ENCODE peak calls at places on chromosomes 2 and 18, in ten cellular contexts. One of them, this sample, is unnamed. For H3K27me3, the result is how much of the 10 kb centered on the place peaks cover.

GRCh38 chr18:57853864-57854263 is 50.7 kb upstream of the ATP8B1 start:
- DNase-seq in Peyer's patch: no peak
- DNase-seq in adrenal gland: no peak
- DNase-seq in ovary: no peak
- DNase-seq in tibial nerve: no peak
- DNase-seq in stomach: no peak
- DNase-seq in IMR-90: no peak
- DNase-seq in sigmoid colon: no peak
- DNase-seq in gastrocnemius medialis: no peak
- DNase-seq in uterus: no peak
- DNase-seq in this sample: no peak

GRCh38 chr2:60884795-60885194 is 3.4 kb downstream of the REL start:
- DNase-seq in Peyer's patch: no peak
- DNase-seq in adrenal gland: no peak
- DNase-seq in ovary: no peak
- DNase-seq in tibial nerve: no peak
- DNase-seq in stomach: no peak
- DNase-seq in IMR-90: peak
- DNase-seq in sigmoid colon: no peak
- DNase-seq in gastrocnemius medialis: no peak
- DNase-seq in uterus: no peak
- DNase-seq in this sample: no peak

GRCh38 chr2:31831585-31831984 is 179.2 kb downstream of the MEMO1 start:
- DNase-seq in Peyer's patch: no peak
- DNase-seq in adrenal gland: no peak
- DNase-seq in ovary: no peak
- DNase-seq in tibial nerve: no peak
- DNase-seq in stomach: no peak
- DNase-seq in IMR-90: peak
- DNase-seq in sigmoid colon: no peak
- DNase-seq in gastrocnemius medialis: no peak
- DNase-seq in uterus: no peak
- DNase-seq in this sample: no peak

GRCh38 chr2:20050104-20050711 is 1.2 kb downstream of the LAPTM4A start:
- DNase-seq in Peyer's patch: no peak
- DNase-seq in adrenal gland: peak
- DNase-seq in ovary: no peak
- DNase-seq in tibial nerve: no peak
- DNase-seq in stomach: no peak
- DNase-seq in IMR-90: peak
- DNase-seq in sigmoid colon: no peak
- DNase-seq in gastrocnemius medialis: no peak
- DNase-seq in uterus: no peak
- DNase-seq in this sample: no peak

GRCh38 chr2:218003994-218004419 is 1.2 kb upstream of the TNS1 start:
- DNase-seq in Peyer's patch: no peak
- DNase-seq in adrenal gland: peak
- DNase-seq in ovary: peak
- DNase-seq in tibial nerve: peak
- DNase-seq in stomach: peak
- DNase-seq in IMR-90: peak
- DNase-seq in sigmoid colon: peak
- DNase-seq in gastrocnemius medialis: peak
- DNase-seq in uterus: peak
- DNase-seq in this sample: peak

GRCh38 chr2:191552036-191552435 is 125.9 kb upstream of the NABP1 start:
- DNase-seq in Peyer's patch: no peak
- DNase-seq in adrenal gland: no peak
- DNase-seq in ovary: no peak
- DNase-seq in tibial nerve: no peak
- DNase-seq in stomach: no peak
- DNase-seq in IMR-90: no peak
- DNase-seq in sigmoid colon: no peak
- DNase-seq in gastrocnemius medialis: no peak
- DNase-seq in uterus: no peak
- DNase-seq in this sample: no peak

GRCh38 chr2:63591566-63592175 is 2.9 kb downstream of the MDH1 start:
- DNase-seq in Peyer's patch: no peak
- DNase-seq in adrenal gland: no peak
- DNase-seq in ovary: no peak
- DNase-seq in tibial nerve: no peak
- DNase-seq in stomach: no peak
- DNase-seq in IMR-90: no peak
- DNase-seq in sigmoid colon: no peak
- DNase-seq in gastrocnemius medialis: no peak
- DNase-seq in uterus: no peak
- DNase-seq in this sample: no peak

GRCh38 chr2:31434911-31435310 is 20.4 kb upstream of the XDH start:
- DNase-seq in Peyer's patch: no peak
- DNase-seq in adrenal gland: no peak
- DNase-seq in ovary: no peak
- DNase-seq in tibial nerve: no peak
- DNase-seq in stomach: no peak
- DNase-seq in IMR-90: peak
- DNase-seq in sigmoid colon: no peak
- DNase-seq in gastrocnemius medialis: no peak
- DNase-seq in uterus: no peak
- DNase-seq in this sample: no peak

DNA sequence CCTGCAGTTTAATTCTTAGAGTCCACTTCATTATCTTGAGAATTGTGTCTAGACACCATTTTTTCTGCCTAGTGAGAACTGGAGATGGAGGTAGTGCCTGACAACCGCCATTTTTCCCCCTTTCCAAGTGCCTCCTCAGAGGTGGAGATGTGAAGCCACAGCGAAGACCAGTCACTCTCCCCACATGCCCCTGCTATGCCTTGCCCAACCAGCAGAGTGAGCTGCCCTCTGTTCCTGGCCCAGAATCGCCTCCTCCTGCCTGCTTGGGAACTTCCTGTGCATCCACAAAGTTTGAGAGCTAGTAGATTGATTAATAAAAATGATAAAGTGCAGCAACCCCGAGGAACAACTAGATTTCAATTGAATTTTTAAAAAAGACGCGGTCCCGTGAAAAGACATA is 123.3 kb downstream of the CLIP4 start:
- DNase-seq in Peyer's patch: peak
- DNase-seq in adrenal gland: peak
- DNase-seq in ovary: no peak
- DNase-seq in tibial nerve: no peak
- DNase-seq in stomach: no peak
- DNase-seq in IMR-90: peak
- DNase-seq in sigmoid colon: peak
- DNase-seq in gastrocnemius medialis: peak
- DNase-seq in uterus: no peak
- DNase-seq in this sample: no peak
- H3K27me3 ChIP-seq in Peyer's patch: under half
- H3K27me3 ChIP-seq in adrenal gland: under half
- H3K27me3 ChIP-seq in ovary: under half
- H3K27me3 ChIP-seq in tibial nerve: under half
- H3K27me3 ChIP-seq in stomach: half or more
- H3K27me3 ChIP-seq in IMR-90: half or more
- H3K27me3 ChIP-seq in sigmoid colon: under half
- H3K27me3 ChIP-seq in gastrocnemius medialis: under half
- H3K27me3 ChIP-seq in uterus: under half
- H3K27me3 ChIP-seq in this sample: under half

GRCh38 chr18:23689616-23690504 is 607 bp downstream of the LAMA3 start:
- DNase-seq in Peyer's patch: peak
- DNase-seq in adrenal gland: peak
- DNase-seq in ovary: peak
- DNase-seq in tibial nerve: no peak
- DNase-seq in stomach: peak
- DNase-seq in IMR-90: no peak
- DNase-seq in sigmoid colon: no peak
- DNase-seq in gastrocnemius medialis: no peak
- DNase-seq in uterus: peak
- DNase-seq in this sample: no peak

GRCh38 chr18:23690505-23691068 is 1.3 kb downstream of the LAMA3 start:
- DNase-seq in Peyer's patch: no peak
- DNase-seq in adrenal gland: no peak
- DNase-seq in ovary: no peak
- DNase-seq in tibial nerve: no peak
- DNase-seq in stomach: no peak
- DNase-seq in IMR-90: no peak
- DNase-seq in sigmoid colon: no peak
- DNase-seq in gastrocnemius medialis: no peak
- DNase-seq in uterus: no peak
- DNase-seq in this sample: no peak

GRCh38 chr18:23688528-23688927 is 725 bp upstream of the LAMA3 start:
- DNase-seq in Peyer's patch: no peak
- DNase-seq in adrenal gland: no peak
- DNase-seq in ovary: no peak
- DNase-seq in tibial nerve: no peak
- DNase-seq in stomach: no peak
- DNase-seq in IMR-90: no peak
- DNase-seq in sigmoid colon: no peak
- DNase-seq in gastrocnemius medialis: no peak
- DNase-seq in uterus: no peak
- DNase-seq in this sample: no peak

GRCh38 chr18:23684515-23685197 is 4.6 kb upstream of the LAMA3 start:
- DNase-seq in Peyer's patch: no peak
- DNase-seq in adrenal gland: no peak
- DNase-seq in ovary: no peak
- DNase-seq in tibial nerve: no peak
- DNase-seq in stomach: no peak
- DNase-seq in IMR-90: no peak
- DNase-seq in sigmoid colon: no peak
- DNase-seq in gastrocnemius medialis: no peak
- DNase-seq in uterus: no peak
- DNase-seq in this sample: no peak

GRCh38 chr18:23689031-23689615 is at the start of gene LAMA3:
- DNase-seq in Peyer's patch: peak
- DNase-seq in adrenal gland: peak
- DNase-seq in ovary: peak
- DNase-seq in tibial nerve: peak
- DNase-seq in stomach: peak
- DNase-seq in IMR-90: peak
- DNase-seq in sigmoid colon: peak
- DNase-seq in gastrocnemius medialis: no peak
- DNase-seq in uterus: peak
- DNase-seq in this sample: no peak
- TF ChIP-seq POLR2A in Peyer's patch: peak
- TF ChIP-seq POLR2A in adrenal gland: peak
- TF ChIP-seq POLR2A in ovary: peak
- TF ChIP-seq POLR2A in tibial nerve: peak
- TF ChIP-seq POLR2A in stomach: no peak
- TF ChIP-seq POLR2A in IMR-90: no peak
- TF ChIP-seq POLR2A in sigmoid colon: no peak
- TF ChIP-seq POLR2A in gastrocnemius medialis: no peak
- TF ChIP-seq POLR2A in uterus: peak
- TF ChIP-seq POLR2A in this sample: no peak

GRCh38 chr2:240618776-240619175 is 6.5 kb upstream of the GPR35 start:
- DNase-seq in Peyer's patch: no peak
- DNase-seq in adrenal gland: no peak
- DNase-seq in ovary: no peak
- DNase-seq in tibial nerve: no peak
- DNase-seq in stomach: no peak
- DNase-seq in IMR-90: no peak
- DNase-seq in sigmoid colon: no peak
- DNase-seq in gastrocnemius medialis: peak
- DNase-seq in uterus: no peak
- DNase-seq in this sample: no peak

GRCh38 chr2:240620149-240620731 is 5.0 kb upstream of the GPR35 start:
- DNase-seq in Peyer's patch: peak
- DNase-seq in adrenal gland: peak
- DNase-seq in ovary: no peak
- DNase-seq in tibial nerve: no peak
- DNase-seq in stomach: no peak
- DNase-seq in IMR-90: no peak
- DNase-seq in sigmoid colon: peak
- DNase-seq in gastrocnemius medialis: peak
- DNase-seq in uterus: no peak
- DNase-seq in this sample: no peak

GRCh38 chr2:240619506-240620148 is 5.7 kb upstream of the GPR35 start:
- DNase-seq in Peyer's patch: peak
- DNase-seq in adrenal gland: peak
- DNase-seq in ovary: peak
- DNase-seq in tibial nerve: no peak
- DNase-seq in stomach: no peak
- DNase-seq in IMR-90: no peak
- DNase-seq in sigmoid colon: peak
- DNase-seq in gastrocnemius medialis: peak
- DNase-seq in uterus: no peak
- DNase-seq in this sample: no peak

GRCh38 chr2:240622631-240623235 is 2.5 kb upstream of the GPR35 start:
- DNase-seq in Peyer's patch: peak
- DNase-seq in adrenal gland: peak
- DNase-seq in ovary: peak
- DNase-seq in tibial nerve: no peak
- DNase-seq in stomach: peak
- DNase-seq in IMR-90: no peak
- DNase-seq in sigmoid colon: peak
- DNase-seq in gastrocnemius medialis: no peak
- DNase-seq in uterus: no peak
- DNase-seq in this sample: no peak

GRCh38 chr2:240620859-240621258 is 4.4 kb upstream of the GPR35 start:
- DNase-seq in Peyer's patch: peak
- DNase-seq in adrenal gland: peak
- DNase-seq in ovary: peak
- DNase-seq in tibial nerve: no peak
- DNase-seq in stomach: no peak
- DNase-seq in IMR-90: no peak
- DNase-seq in sigmoid colon: no peak
- DNase-seq in gastrocnemius medialis: peak
- DNase-seq in uterus: no peak
- DNase-seq in this sample: no peak
- H3K27me3 ChIP-seq in Peyer's patch: under half
- H3K27me3 ChIP-seq in adrenal gland: under half
- H3K27me3 ChIP-seq in ovary: under half
- H3K27me3 ChIP-seq in tibial nerve: under half
- H3K27me3 ChIP-seq in stomach: under half
- H3K27me3 ChIP-seq in IMR-90: under half
- H3K27me3 ChIP-seq in sigmoid colon: under half
- H3K27me3 ChIP-seq in gastrocnemius medialis: under half
- H3K27me3 ChIP-seq in uterus: under half
- H3K27me3 ChIP-seq in this sample: under half

GRCh38 chr2:64654993-64655666 is 1.4 kb upstream of the SERTAD2 start:
- DNase-seq in Peyer's patch: no peak
- DNase-seq in adrenal gland: no peak
- DNase-seq in ovary: no peak
- DNase-seq in tibial nerve: no peak
- DNase-seq in stomach: no peak
- DNase-seq in IMR-90: no peak
- DNase-seq in sigmoid colon: no peak
- DNase-seq in gastrocnemius medialis: no peak
- DNase-seq in uterus: no peak
- DNase-seq in this sample: no peak

GRCh38 chr2:64654063-64654811 is 524 bp upstream of the SERTAD2 start:
- DNase-seq in Peyer's patch: no peak
- DNase-seq in adrenal gland: peak
- DNase-seq in ovary: peak
- DNase-seq in tibial nerve: peak
- DNase-seq in stomach: peak
- DNase-seq in IMR-90: peak
- DNase-seq in sigmoid colon: peak
- DNase-seq in gastrocnemius medialis: peak
- DNase-seq in uterus: peak
- DNase-seq in this sample: no peak

GRCh38 chr2:64651590-64651989 is 2.1 kb downstream of the SERTAD2 start:
- DNase-seq in Peyer's patch: no peak
- DNase-seq in adrenal gland: no peak
- DNase-seq in ovary: no peak
- DNase-seq in tibial nerve: no peak
- DNase-seq in stomach: no peak
- DNase-seq in IMR-90: no peak
- DNase-seq in sigmoid colon: no peak
- DNase-seq in gastrocnemius medialis: no peak
- DNase-seq in uterus: no peak
- DNase-seq in this sample: no peak

GRCh38 chr2:64652231-64653173 is 1.2 kb downstream of the SERTAD2 start:
- DNase-seq in Peyer's patch: peak
- DNase-seq in adrenal gland: peak
- DNase-seq in ovary: peak
- DNase-seq in tibial nerve: no peak
- DNase-seq in stomach: no peak
- DNase-seq in IMR-90: peak
- DNase-seq in sigmoid colon: peak
- DNase-seq in gastrocnemius medialis: peak
- DNase-seq in uterus: peak
- DNase-seq in this sample: no peak

DNA sequence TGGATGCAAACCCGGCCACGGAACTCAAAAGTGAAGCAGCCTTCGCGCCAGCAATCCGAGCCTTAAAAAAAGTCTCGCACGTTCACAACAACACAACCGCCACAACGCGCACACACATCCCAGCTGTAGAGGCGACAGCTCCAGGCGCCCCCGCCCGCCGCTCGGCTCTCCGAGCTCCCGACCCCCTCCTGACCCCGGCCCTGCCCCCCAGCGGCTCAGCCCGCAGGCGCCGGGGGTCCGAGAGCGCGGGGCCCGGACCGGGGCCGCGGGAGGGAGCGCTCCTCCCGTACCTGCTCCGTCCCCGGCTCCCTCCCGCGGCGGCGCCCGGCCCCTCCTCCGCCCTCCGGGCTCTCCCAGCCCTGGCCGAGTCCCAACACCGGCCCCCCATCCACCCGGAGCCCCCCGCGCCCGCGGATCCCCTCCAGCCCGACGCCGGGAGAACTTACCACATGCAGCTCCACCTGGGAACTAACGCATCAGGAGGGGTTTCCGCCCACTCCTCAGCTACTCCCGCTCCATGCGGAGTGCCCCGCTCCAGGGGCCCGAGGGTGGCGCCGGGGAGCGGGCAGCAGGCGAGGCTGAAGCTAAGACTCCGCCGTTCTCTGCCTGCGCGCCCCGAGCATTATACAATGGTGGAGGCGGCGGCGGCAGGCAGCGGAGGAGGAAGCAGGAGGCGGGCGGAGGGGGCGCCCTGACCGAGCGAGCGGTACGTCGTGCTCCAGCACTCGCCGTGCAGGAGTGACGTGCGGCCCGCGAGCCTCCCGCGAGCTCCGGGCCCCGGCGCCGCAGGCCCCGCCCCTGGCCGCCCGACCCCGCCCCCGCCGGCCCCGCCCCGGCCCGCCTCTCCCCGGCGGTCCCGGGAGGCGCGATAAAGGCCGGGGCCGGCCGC is at the start of gene SERTAD2:
- DNase-seq in Peyer's patch: peak
- DNase-seq in adrenal gland: peak
- DNase-seq in ovary: peak
- DNase-seq in tibial nerve: peak
- DNase-seq in stomach: peak
- DNase-seq in IMR-90: peak
- DNase-seq in sigmoid colon: peak
- DNase-seq in gastrocnemius medialis: peak
- DNase-seq in uterus: peak
- DNase-seq in this sample: no peak
- TF ChIP-seq POLR2A in Peyer's patch: peak
- TF ChIP-seq POLR2A in adrenal gland: peak
- TF ChIP-seq POLR2A in ovary: peak
- TF ChIP-seq POLR2A in tibial nerve: peak
- TF ChIP-seq POLR2A in stomach: no peak
- TF ChIP-seq POLR2A in IMR-90: no peak
- TF ChIP-seq POLR2A in sigmoid colon: peak
- TF ChIP-seq POLR2A in gastrocnemius medialis: peak
- TF ChIP-seq POLR2A in uterus: no peak
- TF ChIP-seq POLR2A in this sample: peak

This sample was measured in esophagus muscularis mucosa.